ENCODE peak calls at places on chromosomes 11 and 22, in ten cellular contexts. One of them, this sample, is unnamed.

GRCh38 chr11:37141707-37142106 is 543.7 kb upstream of the RAG2 start:
- DNase-seq in suprapubic skin: no peak
- DNase-seq in right atrium auricular region: no peak
- DNase-seq in ovary: no peak
- DNase-seq in left lung: no peak
- DNase-seq in cardiac muscle cell: peak
- DNase-seq in CD4-positive, alpha-beta memory T cell: no peak
- DNase-seq in effector memory CD4-positive, alpha-beta T cell: no peak
- DNase-seq in vagina: no peak
- DNase-seq in A549: no peak
- DNase-seq in this sample: no peak

GRCh38 chr22:30636226-30637077 is 871 bp downstream of the SLC35E4 start:
- DNase-seq in A549: peak
- DNase-seq in effector memory CD4-positive, alpha-beta T cell: no peak
- DNase-seq in right atrium auricular region: no peak
- DNase-seq in suprapubic skin: no peak
- DNase-seq in cardiac muscle cell: no peak
- DNase-seq in ovary: peak
- DNase-seq in vagina: no peak
- DNase-seq in left lung: peak
- DNase-seq in CD4-positive, alpha-beta memory T cell: no peak
- DNase-seq in this sample: no peak

GRCh38 chr11:86106916-86107315 is 38.0 kb upstream of the PICALM start:
- DNase-seq in suprapubic skin: no peak
- DNase-seq in effector memory CD4-positive, alpha-beta T cell: no peak
- DNase-seq in cardiac muscle cell: no peak
- DNase-seq in left lung: no peak
- DNase-seq in A549: no peak
- DNase-seq in right atrium auricular region: no peak
- DNase-seq in vagina: no peak
- DNase-seq in ovary: no peak
- DNase-seq in CD4-positive, alpha-beta memory T cell: no peak
- DNase-seq in this sample: no peak

GRCh38 chr22:36423461-36424404 is 36.0 kb upstream of the MYH9 start:
- DNase-seq in left lung: no peak
- DNase-seq in suprapubic skin: no peak
- DNase-seq in A549: no peak
- DNase-seq in vagina: no peak
- DNase-seq in CD4-positive, alpha-beta memory T cell: no peak
- DNase-seq in effector memory CD4-positive, alpha-beta T cell: no peak
- DNase-seq in ovary: no peak
- DNase-seq in cardiac muscle cell: no peak
- DNase-seq in right atrium auricular region: no peak
- DNase-seq in this sample: no peak

GRCh38 chr22:48555606-48556005 is 1272.1 kb downstream of the BRD1 start:
- DNase-seq in left lung: no peak
- DNase-seq in vagina: no peak
- DNase-seq in CD4-positive, alpha-beta memory T cell: no peak
- DNase-seq in A549: no peak
- DNase-seq in effector memory CD4-positive, alpha-beta T cell: no peak
- DNase-seq in ovary: no peak
- DNase-seq in suprapubic skin: no peak
- DNase-seq in right atrium auricular region: no peak
- DNase-seq in cardiac muscle cell: no peak
- DNase-seq in this sample: no peak

GRCh38 chr22:19961201-19961580 is 19.6 kb upstream of the TXNRD2 start:
- DNase-seq in right atrium auricular region: no peak
- DNase-seq in cardiac muscle cell: no peak
- DNase-seq in vagina: no peak
- DNase-seq in ovary: no peak
- DNase-seq in CD4-positive, alpha-beta memory T cell: no peak
- DNase-seq in effector memory CD4-positive, alpha-beta T cell: no peak
- DNase-seq in A549: no peak
- DNase-seq in suprapubic skin: no peak
- DNase-seq in left lung: no peak
- DNase-seq in this sample: no peak

GRCh38 chr11:92784313-92784712 is 185.1 kb upstream of the MTNR1B start:
- DNase-seq in cardiac muscle cell: no peak
- DNase-seq in effector memory CD4-positive, alpha-beta T cell: no peak
- DNase-seq in right atrium auricular region: no peak
- DNase-seq in ovary: no peak
- DNase-seq in A549: no peak
- DNase-seq in vagina: no peak
- DNase-seq in CD4-positive, alpha-beta memory T cell: no peak
- DNase-seq in suprapubic skin: no peak
- DNase-seq in left lung: no peak
- DNase-seq in this sample: no peak

GRCh38 chr22:29023172-29023796 is 38.3 kb downstream of the C22orf31 start:
- DNase-seq in CD4-positive, alpha-beta memory T cell: no peak
- DNase-seq in vagina: no peak
- DNase-seq in A549: no peak
- DNase-seq in suprapubic skin: no peak
- DNase-seq in cardiac muscle cell: peak
- DNase-seq in left lung: no peak
- DNase-seq in effector memory CD4-positive, alpha-beta T cell: no peak
- DNase-seq in right atrium auricular region: no peak
- DNase-seq in ovary: no peak
- DNase-seq in this sample: no peak

GRCh38 chr22:29129644-29130201 is 56.9 kb downstream of the KREMEN1 start:
- DNase-seq in effector memory CD4-positive, alpha-beta T cell: no peak
- DNase-seq in A549: no peak
- DNase-seq in ovary: no peak
- DNase-seq in left lung: no peak
- DNase-seq in cardiac muscle cell: peak
- DNase-seq in CD4-positive, alpha-beta memory T cell: no peak
- DNase-seq in suprapubic skin: no peak
- DNase-seq in vagina: no peak
- DNase-seq in right atrium auricular region: peak
- DNase-seq in this sample: no peak

GRCh38 chr11:64754124-64754918 is 5.5 kb downstream of the PYGM start:
- DNase-seq in suprapubic skin: no peak
- DNase-seq in vagina: no peak
- DNase-seq in left lung: no peak
- DNase-seq in A549: no peak
- DNase-seq in effector memory CD4-positive, alpha-beta T cell: no peak
- DNase-seq in ovary: no peak
- DNase-seq in CD4-positive, alpha-beta memory T cell: no peak
- DNase-seq in cardiac muscle cell: no peak
- DNase-seq in right atrium auricular region: no peak
- DNase-seq in this sample: no peak

GRCh38 chr11:114440121-114440860 is 1.0 kb downstream of the REXO2 start:
- DNase-seq in left lung: no peak
- DNase-seq in vagina: no peak
- DNase-seq in effector memory CD4-positive, alpha-beta T cell: no peak
- DNase-seq in suprapubic skin: no peak
- DNase-seq in A549: no peak
- DNase-seq in CD4-positive, alpha-beta memory T cell: no peak
- DNase-seq in ovary: no peak
- DNase-seq in cardiac muscle cell: peak
- DNase-seq in right atrium auricular region: no peak
- DNase-seq in this sample: no peak

GRCh38 chr22:19522190-19522880 is 1.9 kb downstream of the CLDN5 start:
- DNase-seq in effector memory CD4-positive, alpha-beta T cell: no peak
- DNase-seq in ovary: no peak
- DNase-seq in left lung: no peak
- DNase-seq in suprapubic skin: no peak
- DNase-seq in right atrium auricular region: no peak
- DNase-seq in CD4-positive, alpha-beta memory T cell: no peak
- DNase-seq in cardiac muscle cell: no peak
- DNase-seq in A549: no peak
- DNase-seq in vagina: no peak
- DNase-seq in this sample: no peak

GRCh38 chr11:64619196-64619595 is 28.2 kb downstream of the SLC22A12 start:
- DNase-seq in suprapubic skin: no peak
- DNase-seq in vagina: no peak
- DNase-seq in ovary: no peak
- DNase-seq in effector memory CD4-positive, alpha-beta T cell: no peak
- DNase-seq in CD4-positive, alpha-beta memory T cell: no peak
- DNase-seq in left lung: peak
- DNase-seq in A549: no peak
- DNase-seq in cardiac muscle cell: no peak
- DNase-seq in right atrium auricular region: no peak
- DNase-seq in this sample: no peak

GRCh38 chr11:45374130-45374529 is 88.0 kb upstream of the SYT13 start:
- DNase-seq in A549: no peak
- DNase-seq in right atrium auricular region: no peak
- DNase-seq in cardiac muscle cell: no peak
- DNase-seq in CD4-positive, alpha-beta memory T cell: no peak
- DNase-seq in ovary: no peak
- DNase-seq in vagina: no peak
- DNase-seq in suprapubic skin: no peak
- DNase-seq in effector memory CD4-positive, alpha-beta T cell: no peak
- DNase-seq in left lung: no peak
- DNase-seq in this sample: no peak

GRCh38 chr11:89405629-89406028 is 85.5 kb downstream of the NOX4 start:
- DNase-seq in vagina: no peak
- DNase-seq in suprapubic skin: no peak
- DNase-seq in right atrium auricular region: no peak
- DNase-seq in A549: peak
- DNase-seq in cardiac muscle cell: peak
- DNase-seq in CD4-positive, alpha-beta memory T cell: no peak
- DNase-seq in ovary: no peak
- DNase-seq in left lung: no peak
- DNase-seq in effector memory CD4-positive, alpha-beta T cell: no peak
- DNase-seq in this sample: no peak

GRCh38 chr22:49964493-49965290 is 4.1 kb downstream of the PIM3 start:
- DNase-seq in vagina: no peak
- DNase-seq in suprapubic skin: peak
- DNase-seq in right atrium auricular region: no peak
- DNase-seq in cardiac muscle cell: no peak
- DNase-seq in effector memory CD4-positive, alpha-beta T cell: no peak
- DNase-seq in CD4-positive, alpha-beta memory T cell: no peak
- DNase-seq in left lung: peak
- DNase-seq in A549: no peak
- DNase-seq in ovary: peak
- DNase-seq in this sample: no peak

GRCh38 chr11:36222755-36223635 is 66.2 kb downstream of the COMMD9 start:
- DNase-seq in right atrium auricular region: no peak
- DNase-seq in left lung: peak
- DNase-seq in effector memory CD4-positive, alpha-beta T cell: no peak
- DNase-seq in suprapubic skin: no peak
- DNase-seq in vagina: no peak
- DNase-seq in A549: no peak
- DNase-seq in ovary: no peak
- DNase-seq in CD4-positive, alpha-beta memory T cell: no peak
- DNase-seq in cardiac muscle cell: no peak
- DNase-seq in this sample: no peak

GRCh38 chr22:32701021-32701420 is 100.5 kb upstream of the TIMP3 start:
- DNase-seq in right atrium auricular region: no peak
- DNase-seq in A549: no peak
- DNase-seq in suprapubic skin: no peak
- DNase-seq in CD4-positive, alpha-beta memory T cell: no peak
- DNase-seq in left lung: no peak
- DNase-seq in ovary: no peak
- DNase-seq in cardiac muscle cell: no peak
- DNase-seq in effector memory CD4-positive, alpha-beta T cell: no peak
- DNase-seq in vagina: no peak
- DNase-seq in this sample: no peak
- H3K27ac ChIP-seq in right atrium auricular region: peak
- H3K27ac ChIP-seq in A549: no peak
- H3K27ac ChIP-seq in suprapubic skin: peak
- H3K27ac ChIP-seq in CD4-positive, alpha-beta memory T cell: no peak
- H3K27ac ChIP-seq in left lung: no peak
- H3K27ac ChIP-seq in ovary: no peak
- H3K27ac ChIP-seq in cardiac muscle cell: no peak
- H3K27ac ChIP-seq in effector memory CD4-positive, alpha-beta T cell: no peak
- H3K27ac ChIP-seq in vagina: peak
- H3K27ac ChIP-seq in this sample: no peak

GRCh38 chr22:46021577-46021976 is 44.6 kb upstream of the WNT7B start:
- DNase-seq in left lung: no peak
- DNase-seq in cardiac muscle cell: no peak
- DNase-seq in A549: no peak
- DNase-seq in vagina: no peak
- DNase-seq in effector memory CD4-positive, alpha-beta T cell: no peak
- DNase-seq in ovary: no peak
- DNase-seq in suprapubic skin: peak
- DNase-seq in right atrium auricular region: no peak
- DNase-seq in CD4-positive, alpha-beta memory T cell: no peak
- DNase-seq in this sample: no peak
- H3K27ac ChIP-seq in left lung: no peak
- H3K27ac ChIP-seq in cardiac muscle cell: no peak
- H3K27ac ChIP-seq in A549: no peak
- H3K27ac ChIP-seq in vagina: no peak
- H3K27ac ChIP-seq in effector memory CD4-positive, alpha-beta T cell: no peak
- H3K27ac ChIP-seq in ovary: no peak
- H3K27ac ChIP-seq in suprapubic skin: no peak
- H3K27ac ChIP-seq in right atrium auricular region: no peak
- H3K27ac ChIP-seq in CD4-positive, alpha-beta memory T cell: no peak
- H3K27ac ChIP-seq in this sample: no peak

GRCh38 chr11:100105605-100106358 is 581.3 kb upstream of the ARHGAP42 start:
- DNase-seq in cardiac muscle cell: no peak
- DNase-seq in suprapubic skin: no peak
- DNase-seq in right atrium auricular region: no peak
- DNase-seq in ovary: no peak
- DNase-seq in effector memory CD4-positive, alpha-beta T cell: no peak
- DNase-seq in A549: no peak
- DNase-seq in CD4-positive, alpha-beta memory T cell: no peak
- DNase-seq in vagina: no peak
- DNase-seq in left lung: no peak
- DNase-seq in this sample: no peak
- H3K27ac ChIP-seq in cardiac muscle cell: no peak
- H3K27ac ChIP-seq in suprapubic skin: no peak
- H3K27ac ChIP-seq in right atrium auricular region: no peak
- H3K27ac ChIP-seq in ovary: no peak
- H3K27ac ChIP-seq in effector memory CD4-positive, alpha-beta T cell: no peak
- H3K27ac ChIP-seq in A549: no peak
- H3K27ac ChIP-seq in CD4-positive, alpha-beta memory T cell: no peak
- H3K27ac ChIP-seq in vagina: no peak
- H3K27ac ChIP-seq in left lung: no peak
- H3K27ac ChIP-seq in this sample: no peak

GRCh38 chr11:130773436-130773835 is 142.8 kb downstream of the SNX19 start:
- DNase-seq in CD4-positive, alpha-beta memory T cell: no peak
- DNase-seq in right atrium auricular region: no peak
- DNase-seq in A549: no peak
- DNase-seq in effector memory CD4-positive, alpha-beta T cell: no peak
- DNase-seq in suprapubic skin: no peak
- DNase-seq in left lung: no peak
- DNase-seq in ovary: no peak
- DNase-seq in vagina: no peak
- DNase-seq in cardiac muscle cell: no peak
- DNase-seq in this sample: no peak

GRCh38 chr11:130778026-130778425 is 138.3 kb downstream of the SNX19 start:
- DNase-seq in right atrium auricular region: no peak
- DNase-seq in CD4-positive, alpha-beta memory T cell: no peak
- DNase-seq in left lung: no peak
- DNase-seq in suprapubic skin: no peak
- DNase-seq in ovary: no peak
- DNase-seq in vagina: no peak
- DNase-seq in cardiac muscle cell: no peak
- DNase-seq in effector memory CD4-positive, alpha-beta T cell: no peak
- DNase-seq in A549: no peak
- DNase-seq in this sample: no peak

GRCh38 chr11:130774703-130775102 is 141.6 kb downstream of the SNX19 start:
- DNase-seq in suprapubic skin: no peak
- DNase-seq in left lung: no peak
- DNase-seq in A549: no peak
- DNase-seq in right atrium auricular region: no peak
- DNase-seq in vagina: no peak
- DNase-seq in cardiac muscle cell: no peak
- DNase-seq in effector memory CD4-positive, alpha-beta T cell: no peak
- DNase-seq in CD4-positive, alpha-beta memory T cell: no peak
- DNase-seq in ovary: no peak
- DNase-seq in this sample: no peak

GRCh38 chr11:130775306-130776043 is 140.8 kb downstream of the SNX19 start:
- DNase-seq in cardiac muscle cell: no peak
- DNase-seq in vagina: no peak
- DNase-seq in ovary: no peak
- DNase-seq in effector memory CD4-positive, alpha-beta T cell: no peak
- DNase-seq in suprapubic skin: no peak
- DNase-seq in right atrium auricular region: no peak
- DNase-seq in A549: peak
- DNase-seq in left lung: no peak
- DNase-seq in CD4-positive, alpha-beta memory T cell: no peak
- DNase-seq in this sample: no peak

GRCh38 chr11:130776044-130776390 is 140.3 kb downstream of the SNX19 start:
- DNase-seq in ovary: no peak
- DNase-seq in left lung: no peak
- DNase-seq in right atrium auricular region: no peak
- DNase-seq in CD4-positive, alpha-beta memory T cell: no peak
- DNase-seq in effector memory CD4-positive, alpha-beta T cell: no peak
- DNase-seq in cardiac muscle cell: no peak
- DNase-seq in A549: no peak
- DNase-seq in suprapubic skin: no peak
- DNase-seq in vagina: no peak
- DNase-seq in this sample: no peak
- H3K27ac ChIP-seq in ovary: no peak
- H3K27ac ChIP-seq in left lung: no peak
- H3K27ac ChIP-seq in right atrium auricular region: no peak
- H3K27ac ChIP-seq in CD4-positive, alpha-beta memory T cell: no peak
- H3K27ac ChIP-seq in effector memory CD4-positive, alpha-beta T cell: no peak
- H3K27ac ChIP-seq in cardiac muscle cell: no peak
- H3K27ac ChIP-seq in A549: no peak
- H3K27ac ChIP-seq in suprapubic skin: no peak
- H3K27ac ChIP-seq in vagina: no peak
- H3K27ac ChIP-seq in this sample: no peak

This sample was measured in epithelial cell of prostate.